ENCODE peak calls at places on chromosomes 3 and 15, in four cellular contexts. Y is K562, K is endothelial cell of umbilical vein, Q is IMR-90. L is an unnamed sample.

GRCh38 chr3:10628902-10629700 is 123.7 kb upstream of the ATP2B2 start:
- DNase-seq in Y (no peak), K (no peak), Q (no peak), L (no peak)

GRCh38 chr3:192188218-192188835 is 539.0 kb downstream of the FGF12 start:
- DNase-seq in Y (peak), K (peak), Q (peak), L (no peak)

GRCh38 chr15:101466188-101466587 is 23.3 kb downstream of the PCSK6 start:
- DNase-seq in Y (no peak), K (no peak), Q (no peak), L (no peak)

GRCh38 chr15:27899583-27900295 is 199.4 kb downstream of the OCA2 start:
- DNase-seq in Y (no peak), K (no peak), Q (no peak), L (no peak)

GRCh38 chr15:52789008-52789600 is 1.0 kb downstream of the ONECUT1 start:
- DNase-seq in Y (no peak), K (no peak), Q (no peak), L (no peak)

GRCh38 chr15:74482661-74483060 is 21.7 kb upstream of the UBL7 start:
- DNase-seq in Y (peak), K (no peak), Q (no peak), L (no peak)

GRCh38 chr3:151838574-151839312 is 24.8 kb downstream of the AADAC start:
- DNase-seq in Y (peak), K (peak), Q (peak), L (peak)

GRCh38 chr3:9064251-9064650 is 101.0 kb upstream of the RAD18 start:
- DNase-seq in Y (no peak), K (peak), Q (no peak), L (no peak)

GRCh38 chr3:174325834-174326705 is 533.1 kb upstream of the NAALADL2 start:
- DNase-seq in Y (no peak), K (no peak), Q (peak), L (no peak)

GRCh38 chr3:66456711-66457173 is 44.1 kb downstream of the LRIG1 start:
- DNase-seq in Y (no peak), K (no peak), Q (no peak), L (no peak)

GRCh38 chr3:67064105-67064504 is 66.0 kb downstream of the KBTBD8 start:
- DNase-seq in Y (no peak), K (peak), Q (peak), L (no peak)

GRCh38 chr3:51445544-51446280 is 54.1 kb downstream of the DCAF1 start:
- DNase-seq in Y (no peak), K (no peak), Q (no peak), L (no peak)

GRCh38 chr15:59232476-59232875 is 25.8 kb downstream of the LDHAL6B start:
- DNase-seq in Y (no peak), K (peak), Q (peak), L (no peak)

GRCh38 chr15:96416218-96416933 is 85.9 kb downstream of the NR2F2 start:
- DNase-seq in Y (no peak), K (no peak), Q (no peak), L (no peak)

GRCh38 chr3:81764665-81765064 is 3.2 kb upstream of the GBE1 start:
- DNase-seq in Y (no peak), K (no peak), Q (no peak), L (no peak)

GRCh38 chr15:31352911-31353811 is 26.5 kb downstream of the KLF13 start:
- DNase-seq in Y (peak), K (peak), Q (peak), L (peak)

GRCh38 chr3:100185847-100186246 is 71.5 kb upstream of the FILIP1L start:
- DNase-seq in Y (no peak), K (no peak), Q (no peak), L (no peak)

GRCh38 chr3:134710313-134710680 is 59.5 kb upstream of the KY start:
- DNase-seq in Y (no peak), K (no peak), Q (no peak), L (no peak)

GRCh38 chr15:47505712-47506542 is 211.4 kb upstream of the SEMA6D start:
- DNase-seq in Y (no peak), K (peak), Q (peak), L (no peak)

GRCh38 chr15:70101459-70102113 is 3.9 kb upstream of the TLE3 start:
- DNase-seq in Y (peak), K (peak), Q (peak), L (no peak)
- TF ChIP-seq FOS in Y (no peak), K (no peak), Q (no peak), L (no peak)

DNA sequence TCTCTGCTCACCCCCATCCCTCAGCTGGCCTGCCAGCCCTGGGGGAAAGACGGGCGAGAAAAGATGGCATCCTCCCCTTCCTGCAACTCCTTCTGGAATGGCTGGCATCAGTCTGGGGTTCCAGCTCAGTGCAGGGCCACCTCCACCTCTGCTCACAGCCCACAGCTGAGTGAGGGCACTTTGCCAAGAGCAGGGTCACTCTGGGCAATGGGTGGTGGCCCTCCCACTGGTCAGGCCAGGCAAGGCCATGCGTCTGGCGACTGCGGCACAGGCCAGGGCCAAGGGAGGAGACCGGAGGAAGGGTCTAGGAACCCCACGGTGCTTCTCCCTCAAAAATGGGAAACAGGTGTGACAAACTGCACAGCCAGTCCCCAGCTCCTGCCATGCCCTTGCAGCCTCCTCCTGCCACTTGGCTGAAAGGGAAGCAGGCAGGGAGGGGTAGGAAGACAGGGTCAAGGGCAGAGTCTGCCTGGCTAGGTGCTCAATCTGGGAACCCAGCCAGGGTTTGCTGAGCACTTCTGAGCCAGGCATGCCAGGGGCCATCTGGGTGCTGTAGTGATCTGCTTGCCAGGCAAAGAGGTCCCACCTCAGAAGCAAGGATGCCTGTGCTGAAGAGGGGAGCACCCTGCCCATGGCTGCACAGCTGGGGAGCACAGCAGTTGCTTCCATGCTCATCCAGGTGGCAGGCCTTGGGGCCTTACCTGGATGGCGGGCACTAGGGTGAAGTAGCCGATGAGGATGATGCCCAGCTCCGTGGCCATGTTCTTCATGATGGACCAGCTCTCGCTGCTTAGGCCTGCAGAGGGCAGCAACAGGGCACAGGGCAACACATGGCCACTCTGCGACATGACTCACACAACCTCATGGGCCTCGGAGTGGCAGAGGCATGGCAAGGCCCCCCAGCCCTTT is 41.2 kb downstream of the PTPN23 start:
- DNase-seq in Y (no peak), K (no peak), Q (no peak), L (no peak)
- TF ChIP-seq FOS in Y (no peak), K (no peak), Q (no peak), L (no peak)

GRCh38 chr15:81400640-81401236 is 26.7 kb upstream of the TMC3 start:
- DNase-seq in Y (peak), K (peak), Q (peak), L (peak)
- TF ChIP-seq FOS in Y (no peak), K (no peak), Q (no peak), L (no peak)

GRCh38 chr3:144771401-144771870 is 799.8 kb downstream of the DIPK2A start:
- DNase-seq in Y (no peak), K (peak), Q (no peak), L (no peak)

GRCh38 chr3:144770291-144770690 is 798.7 kb downstream of the DIPK2A start:
- DNase-seq in Y (no peak), K (no peak), Q (no peak), L (no peak)

GRCh38 chr3:144772372-144772771 is 800.7 kb downstream of the DIPK2A start:
- DNase-seq in Y (no peak), K (no peak), Q (no peak), L (no peak)

GRCh38 chr3:144773344-144773743 is 801.7 kb downstream of the DIPK2A start:
- DNase-seq in Y (no peak), K (no peak), Q (no peak), L (no peak)

GRCh38 chr3:144770813-144771400 is 799.3 kb downstream of the DIPK2A start:
- DNase-seq in Y (no peak), K (peak), Q (peak), L (no peak)
- TF ChIP-seq FOS in Y (no peak), K (no peak), Q (no peak), L (no peak)

L was measured in GM12878.